ENCODE peak calls at places on chromosomes 6 and 20, in six cellular contexts. G, C, J, B, U and P are unnamed samples. For H3K9me3, the result is how much of the 10 kb centered on the place peaks cover.

GRCh38 chr20:57749131-57749690 is 39.4 kb upstream of the PMEPA1 start:
- DNase-seq in G (no peak), C (no peak), J (no peak), B (no peak), U (no peak), P (no peak)

GRCh38 chr6:139546117-139546495 is 171.7 kb upstream of the CITED2 start:
- DNase-seq in G (no peak), C (no peak), J (no peak), B (no peak), U (no peak), P (no peak)

GRCh38 chr20:50464026-50464724 is 46.0 kb upstream of the PTPN1 start:
- DNase-seq in G (peak), C (peak), J (peak), B (peak), U (peak), P (peak)

GRCh38 chr6:139204978-139205377 is 70.1 kb downstream of the HECA start:
- DNase-seq in G (no peak), C (no peak), J (no peak), B (no peak), U (no peak), P (no peak)

GRCh38 chr6:134347916-134348805 is 30.2 kb upstream of the SGK1 start:
- DNase-seq in G (no peak), C (no peak), J (no peak), B (no peak), U (peak), P (no peak)

GRCh38 chr20:16864069-16864468 is 115.9 kb downstream of the OTOR start:
- DNase-seq in G (no peak), C (no peak), J (no peak), B (no peak), U (no peak), P (no peak)

GRCh38 chr20:33874129-33874528 is 63.0 kb downstream of the CHMP4B start:
- DNase-seq in G (no peak), C (no peak), J (no peak), B (no peak), U (no peak), P (no peak)

GRCh38 chr6:170160031-170160627 is 130.7 kb downstream of the DLL1 start:
- DNase-seq in G (peak), C (no peak), J (no peak), B (no peak), U (no peak), P (no peak)

GRCh38 chr6:9272671-9273070 is 837.3 kb upstream of the SLC35B3 start:
- DNase-seq in G (no peak), C (no peak), J (no peak), B (no peak), U (no peak), P (no peak)

GRCh38 chr20:15902493-15902892 is 670.8 kb downstream of the KIF16B start:
- DNase-seq in G (no peak), C (no peak), J (no peak), B (no peak), U (no peak), P (no peak)

GRCh38 chr20:50645253-50646068 is 45.9 kb downstream of the RIPOR3 start:
- DNase-seq in G (peak), C (peak), J (peak), B (no peak), U (peak), P (peak)

GRCh38 chr6:133099573-133099972 is 141.6 kb upstream of the EYA4 start:
- DNase-seq in G (no peak), C (no peak), J (no peak), B (no peak), U (no peak), P (no peak)

GRCh38 chr6:28349344-28349891 is 329 bp upstream of the ZKSCAN3 start:
- DNase-seq in G (no peak), C (no peak), J (no peak), B (no peak), U (no peak), P (no peak)

GRCh38 chr6:56510984-56511531 is 131.6 kb downstream of the DST start:
- DNase-seq in G (no peak), C (no peak), J (peak), B (no peak), U (no peak), P (no peak)

GRCh38 chr20:5881714-5882113 is 68.6 kb downstream of the TRMT6 start:
- DNase-seq in G (no peak), C (no peak), J (no peak), B (no peak), U (no peak), P (no peak)

GRCh38 chr20:31972481-31973386 is 4.8 kb downstream of the XKR7 start:
- DNase-seq in G (no peak), C (no peak), J (no peak), B (no peak), U (no peak), P (no peak)

GRCh38 chr6:145055567-145055966 is 679.8 kb downstream of the EPM2A start:
- DNase-seq in G (no peak), C (no peak), J (no peak), B (no peak), U (no peak), P (no peak)

GRCh38 chr20:47225458-47225857 is 131.0 kb downstream of the ZMYND8 start:
- DNase-seq in G (no peak), C (no peak), J (no peak), B (no peak), U (no peak), P (no peak)

GRCh38 chr6:84464471-84464870 is 237.0 kb upstream of the CEP162 start:
- DNase-seq in G (no peak), C (no peak), J (no peak), B (no peak), U (no peak), P (no peak)

GRCh38 chr6:129621252-129621651 is 88.7 kb downstream of the ARHGAP18 start:
- DNase-seq in G (no peak), C (no peak), J (peak), B (no peak), U (no peak), P (no peak)

GRCh38 chr6:144647971-144648651 is 363.0 kb downstream of the UTRN start:
- DNase-seq in G (no peak), C (no peak), J (no peak), B (no peak), U (no peak), P (no peak)

GRCh38 chr6:20826378-20826777 is 292.1 kb downstream of the CDKAL1 start:
- DNase-seq in G (no peak), C (no peak), J (no peak), B (no peak), U (no peak), P (no peak)

GRCh38 chr6:52759085-52759484 is 4.2 kb downstream of the GSTA2 start:
- DNase-seq in G (no peak), C (no peak), J (no peak), B (no peak), U (peak), P (no peak)

GRCh38 chr20:38806855-38807655 is 1.6 kb downstream of the PPP1R16B start:
- DNase-seq in G (no peak), C (no peak), J (no peak), B (no peak), U (no peak), P (no peak)

GRCh38 chr6:95593025-95593424 is 15.7 kb downstream of the MANEA start:
- DNase-seq in G (no peak), C (peak), J (no peak), B (no peak), U (no peak), P (peak)

GRCh38 chr6:39753745-39754084 is 28.5 kb upstream of the KIF6 start:
- DNase-seq in G (no peak), C (no peak), J (no peak), B (no peak), U (peak), P (no peak)

GRCh38 chr6:148479498-148479897 is 136.9 kb downstream of the SASH1 start:
- DNase-seq in G (peak), C (no peak), J (no peak), B (no peak), U (no peak), P (no peak)

GRCh38 chr6:167208819-167209576 is 51.2 kb upstream of the GPR31 start:
- DNase-seq in G (no peak), C (no peak), J (no peak), B (no peak), U (no peak), P (no peak)

GRCh38 chr20:21534453-21534852 is 20.6 kb upstream of the NKX2-2 start:
- DNase-seq in G (no peak), C (no peak), J (no peak), B (no peak), U (no peak), P (peak)

GRCh38 chr6:44708208-44708607 is 320.7 kb downstream of the CDC5L start:
- DNase-seq in G (no peak), C (no peak), J (no peak), B (no peak), U (no peak), P (no peak)

GRCh38 chr20:53157443-53158408 is 185.6 kb downstream of the TSHZ2 start:
- DNase-seq in G (no peak), C (no peak), J (peak), B (peak), U (no peak), P (peak)

GRCh38 chr6:14258117-14258516 is 140.5 kb downstream of the CD83 start:
- DNase-seq in G (no peak), C (no peak), J (peak), B (no peak), U (no peak), P (no peak)

GRCh38 chr20:49483018-49483705 is 694 bp upstream of the KCNB1 start:
- DNase-seq in G (no peak), C (no peak), J (no peak), B (peak), U (no peak), P (no peak)

GRCh38 chr6:160027931-160028330 is 59.0 kb downstream of the IGF2R start:
- DNase-seq in G (no peak), C (no peak), J (no peak), B (no peak), U (no peak), P (no peak)

GRCh38 chr6:73985891-73986290 is 289.9 kb downstream of the CD109 start:
- DNase-seq in G (no peak), C (no peak), J (no peak), B (no peak), U (no peak), P (no peak)

GRCh38 chr6:125658125-125658524 is 91.3 kb upstream of the HEY2 start:
- DNase-seq in G (no peak), C (no peak), J (no peak), B (no peak), U (no peak), P (no peak)

GRCh38 chr6:113018351-113019151 is 671.4 kb downstream of the RFPL4B start:
- DNase-seq in G (no peak), C (peak), J (peak), B (no peak), U (peak), P (peak)

GRCh38 chr6:135144678-135145508 is 36.2 kb upstream of the MYB start:
- DNase-seq in G (no peak), C (peak), J (no peak), B (no peak), U (no peak), P (peak)

GRCh38 chr6:8499540-8499939 is 64.2 kb upstream of the SLC35B3 start:
- DNase-seq in G (no peak), C (no peak), J (no peak), B (peak), U (no peak), P (peak)

GRCh38 chr6:56706981-56707726 is 64.5 kb upstream of the DST start:
- DNase-seq in G (no peak), C (no peak), J (no peak), B (no peak), U (no peak), P (no peak)

GRCh38 chr20:9185511-9185910 is 116.6 kb downstream of the PLCB4 start:
- DNase-seq in G (no peak), C (no peak), J (no peak), B (no peak), U (no peak), P (no peak)
- H3K9me3 ChIP-seq in G (under half), C (under half), J (under half), B (under half), U (under half), P (under half)

GRCh38 chr6:33717857-33718552 is 6.5 kb upstream of the UQCC2 start:
- DNase-seq in G (no peak), C (peak), J (no peak), B (no peak), U (no peak), P (peak)
- H3K27ac ChIP-seq in G (peak), C (peak), J (no peak), B (no peak), U (no peak), P (peak)

GRCh38 chr6:76532647-76533046 is 460.2 kb upstream of the IMPG1 start:
- DNase-seq in G (no peak), C (no peak), J (no peak), B (no peak), U (no peak), P (no peak)
- H3K9me3 ChIP-seq in G (under half), C (under half), J (under half), B (under half), U (under half), P (under half)

GRCh38 chr6:33785766-33786165 is 3.2 kb downstream of the LEMD2 start:
- DNase-seq in G (no peak), C (no peak), J (no peak), B (no peak), U (no peak), P (no peak)
- H3K27ac ChIP-seq in G (peak), C (peak), J (no peak), B (no peak), U (no peak), P (peak)

GRCh38 chr6:61592238-61592637 is 693.8 kb downstream of the KHDRBS2 start:
- DNase-seq in G (no peak), C (no peak), J (no peak), B (no peak), U (no peak), P (no peak)
- H3K9me3 ChIP-seq in G (under half), C (under half), J (under half), B (under half), U (under half), P (under half)